ENCODE peak calls at places on chromosomes 6 and 20, in five cellular contexts. One of them, this sample, is unnamed.

GRCh38 chr6:5053864-5054426 is 31.2 kb upstream of the PPP1R3G start:
- DNase-seq in MM.1S: peak; percentile 84
- DNase-seq in HCT116: no peak
- DNase-seq in IMR-90: no peak
- DNase-seq in H1: no peak
- DNase-seq in this sample: no peak

GRCh38 chr6:168045706-168046620 is 33.0 kb downstream of the FRMD1 start:
- DNase-seq in IMR-90: peak; percentile 9
- DNase-seq in H1: no peak
- DNase-seq in MM.1S: no peak
- DNase-seq in HCT116: no peak
- DNase-seq in this sample: peak; percentile 30

GRCh38 chr6:86192123-86192522 is 549.4 kb upstream of the SYNCRIP start:
- DNase-seq in IMR-90: no peak
- DNase-seq in MM.1S: peak; percentile 36
- DNase-seq in HCT116: peak; percentile 16
- DNase-seq in H1: no peak
- DNase-seq in this sample: peak; percentile 0

GRCh38 chr20:16106191-16106849 is 466.9 kb downstream of the KIF16B start:
- DNase-seq in MM.1S: no peak
- DNase-seq in H1: no peak
- DNase-seq in HCT116: no peak
- DNase-seq in IMR-90: no peak
- DNase-seq in this sample: peak; percentile 2

GRCh38 chr6:85403331-85404015 is 46.4 kb upstream of the NT5E start:
- DNase-seq in H1: no peak
- DNase-seq in IMR-90: peak; percentile 92
- DNase-seq in HCT116: no peak
- DNase-seq in MM.1S: peak; percentile 14
- DNase-seq in this sample: peak; percentile 97

GRCh38 chr20:2701671-2702081 is 9.1 kb downstream of the EBF4 start:
- DNase-seq in IMR-90: no peak
- DNase-seq in HCT116: no peak
- DNase-seq in MM.1S: no peak
- DNase-seq in H1: no peak
- DNase-seq in this sample: no peak

GRCh38 chr6:134816780-134817179 is 133.1 kb downstream of the ALDH8A1 start:
- DNase-seq in MM.1S: no peak
- DNase-seq in IMR-90: peak; percentile 64
- DNase-seq in HCT116: no peak
- DNase-seq in H1: no peak
- DNase-seq in this sample: peak; percentile 77

GRCh38 chr6:33123732-33124524 is 48.1 kb downstream of the HLA-DPB1 start:
- DNase-seq in MM.1S: peak; percentile 74
- DNase-seq in H1: no peak
- DNase-seq in IMR-90: peak; percentile 30
- DNase-seq in HCT116: peak; percentile 77
- DNase-seq in this sample: peak; percentile 37

GRCh38 chr20:45191926-45192325 is 14.9 kb upstream of the SEMG1 start:
- DNase-seq in MM.1S: no peak
- DNase-seq in HCT116: no peak
- DNase-seq in H1: no peak
- DNase-seq in IMR-90: no peak
- DNase-seq in this sample: no peak

GRCh38 chr6:45728674-45729073 is 287.0 kb downstream of the CLIC5 start:
- DNase-seq in HCT116: no peak
- DNase-seq in MM.1S: no peak
- DNase-seq in H1: no peak
- DNase-seq in IMR-90: peak; percentile 42
- DNase-seq in this sample: peak; percentile 64

GRCh38 chr20:47710665-47711045 is 74.6 kb downstream of the SULF2 start:
- DNase-seq in IMR-90: no peak
- DNase-seq in HCT116: no peak
- DNase-seq in H1: no peak
- DNase-seq in MM.1S: no peak
- DNase-seq in this sample: no peak

GRCh38 chr6:20875369-20875963 is 341.2 kb downstream of the CDKAL1 start:
- DNase-seq in MM.1S: no peak
- DNase-seq in IMR-90: peak; percentile 45
- DNase-seq in H1: no peak
- DNase-seq in HCT116: no peak
- DNase-seq in this sample: peak; percentile 42

GRCh38 chr20:62739581-62740285 is 31.1 kb downstream of the NTSR1 start:
- DNase-seq in H1: no peak
- DNase-seq in MM.1S: no peak
- DNase-seq in IMR-90: no peak
- DNase-seq in HCT116: no peak
- DNase-seq in this sample: no peak

GRCh38 chr6:42960243-42961019 is at the start of gene GNMT:
- DNase-seq in MM.1S: peak; percentile 51
- DNase-seq in IMR-90: no peak
- DNase-seq in HCT116: no peak
- DNase-seq in H1: no peak
- DNase-seq in this sample: peak; percentile 40

GRCh38 chr6:154222716-154223115 is 133.9 kb downstream of the IPCEF1 start:
- DNase-seq in IMR-90: no peak
- DNase-seq in H1: no peak
- DNase-seq in HCT116: no peak
- DNase-seq in MM.1S: no peak
- DNase-seq in this sample: no peak

GRCh38 chr6:67870321-67870720 is 764.8 kb upstream of the ADGRB3 start:
- DNase-seq in MM.1S: no peak
- DNase-seq in IMR-90: no peak
- DNase-seq in H1: no peak
- DNase-seq in HCT116: no peak
- DNase-seq in this sample: no peak

GRCh38 chr6:134115715-134116074 is 63.3 kb upstream of the SLC2A12 start:
- DNase-seq in MM.1S: no peak
- DNase-seq in HCT116: no peak
- DNase-seq in IMR-90: no peak
- DNase-seq in H1: no peak
- DNase-seq in this sample: no peak

GRCh38 chr20:35269055-35269781 is 8.7 kb downstream of the MMP24OS start:
- DNase-seq in H1: no peak
- DNase-seq in IMR-90: peak; percentile 62
- DNase-seq in MM.1S: no peak
- DNase-seq in HCT116: no peak
- DNase-seq in this sample: peak; percentile 45

GRCh38 chr6:16766043-16766521 is 4.8 kb upstream of the ATXN1 start:
- DNase-seq in HCT116: peak; percentile 83
- DNase-seq in IMR-90: peak; percentile 92
- DNase-seq in H1: no peak
- DNase-seq in MM.1S: peak; percentile 66
- DNase-seq in this sample: peak; percentile 97

GRCh38 chr6:169035381-169036280 is 218.0 kb downstream of the THBS2 start:
- DNase-seq in HCT116: no peak
- DNase-seq in H1: no peak
- DNase-seq in IMR-90: peak; percentile 44
- DNase-seq in MM.1S: no peak
- DNase-seq in this sample: peak; percentile 95

GRCh38 chr20:3378138-3378537 is 29.3 kb downstream of the DNAAF9 start:
- DNase-seq in HCT116: no peak
- DNase-seq in IMR-90: no peak
- DNase-seq in H1: no peak
- DNase-seq in MM.1S: no peak
- DNase-seq in this sample: no peak

GRCh38 chr20:14879020-14879697 is 541.7 kb upstream of the FLRT3 start:
- DNase-seq in IMR-90: peak; percentile 24
- DNase-seq in HCT116: peak; percentile 77
- DNase-seq in MM.1S: peak; percentile 45
- DNase-seq in H1: no peak
- DNase-seq in this sample: peak; percentile 81

GRCh38 chr6:32819729-32820128 is 2.9 kb upstream of the HLA-DOB start:
- DNase-seq in MM.1S: no peak
- DNase-seq in IMR-90: peak; percentile 79
- DNase-seq in HCT116: peak; percentile 16
- DNase-seq in H1: no peak
- DNase-seq in this sample: peak; percentile 41

GRCh38 chr6:17442196-17442595 is 48.8 kb downstream of the CAP2 start:
- DNase-seq in MM.1S: peak; percentile 19
- DNase-seq in HCT116: no peak
- DNase-seq in IMR-90: no peak
- DNase-seq in H1: no peak
- DNase-seq in this sample: no peak

DNA sequence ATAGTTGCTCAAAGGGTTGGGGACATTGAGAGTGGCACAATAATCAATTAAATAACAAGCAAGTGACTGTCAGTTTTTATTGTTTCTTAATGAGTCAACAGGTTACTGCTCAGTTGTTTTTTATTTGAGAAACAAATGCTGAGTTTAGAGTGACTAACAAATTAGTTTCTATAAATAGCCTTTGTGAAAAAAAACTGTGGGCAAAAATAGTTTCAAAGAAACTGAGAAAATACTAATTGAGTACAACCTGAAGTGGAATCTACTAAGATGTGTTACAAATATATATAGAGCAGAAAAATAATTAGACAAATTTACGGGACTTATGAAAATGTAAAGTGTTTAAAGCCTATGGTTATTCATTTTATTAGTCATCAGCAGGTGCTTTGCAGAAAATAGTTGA is 22.3 kb downstream of the BEND6 start:
- DNase-seq in MM.1S: no peak
- DNase-seq in H1: no peak
- DNase-seq in HCT116: no peak
- DNase-seq in IMR-90: no peak
- DNase-seq in this sample: no peak
- H3K36me3 ChIP-seq in MM.1S: no peaks in the 10 kb centered on the region
- H3K36me3 ChIP-seq in H1: no peaks in the 10 kb centered on the region
- H3K36me3 ChIP-seq in HCT116: no peaks in the 10 kb centered on the region
- H3K36me3 ChIP-seq in IMR-90: peaks cover 1% of the 10 kb centered on the region
- H3K36me3 ChIP-seq in this sample: no peaks in the 10 kb centered on the region

DNA sequence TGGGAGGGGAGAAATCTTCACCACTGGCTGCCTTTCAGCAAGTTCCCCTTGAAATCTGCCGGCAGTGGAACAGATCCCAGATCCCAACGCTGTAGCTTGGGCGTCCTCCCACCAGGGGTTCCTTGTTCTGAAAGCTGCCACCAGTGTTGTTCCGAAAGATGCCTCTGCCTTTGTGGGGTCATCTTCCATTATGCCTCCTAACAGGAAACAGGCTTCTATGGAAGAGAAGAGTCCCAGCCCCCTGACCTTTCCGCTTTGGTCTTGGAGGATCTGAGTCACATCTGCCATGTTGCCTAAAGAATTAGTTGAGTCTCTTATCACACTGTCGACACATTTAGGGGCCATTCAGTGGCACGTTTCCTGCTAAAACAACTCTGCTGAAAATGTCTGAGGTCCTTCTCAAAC is 57.5 kb upstream of the NFATC2 start:
- DNase-seq in MM.1S: no peak
- DNase-seq in IMR-90: no peak
- DNase-seq in H1: no peak
- DNase-seq in HCT116: no peak
- DNase-seq in this sample: no peak
- H3K9ac ChIP-seq in MM.1S: no peak overlapping the region
- H3K9ac ChIP-seq in IMR-90: no peak overlapping the region
- H3K9ac ChIP-seq in H1: no peak overlapping the region
- H3K9ac ChIP-seq in HCT116: no peak overlapping the region
- H3K9ac ChIP-seq in this sample: no peak overlapping the region

GRCh38 chr20:18225652-18226051 is 62.7 kb upstream of the ZNF133 start:
- DNase-seq in MM.1S: no peak
- DNase-seq in IMR-90: no peak
- DNase-seq in HCT116: no peak
- DNase-seq in H1: no peak
- DNase-seq in this sample: peak; percentile 9
- H2AFZ ChIP-seq in MM.1S: no peak overlapping the region
- H2AFZ ChIP-seq in IMR-90: no peak overlapping the region
- H2AFZ ChIP-seq in HCT116: no peak overlapping the region
- H2AFZ ChIP-seq in H1: peak overlapping the region; percentile 96
- H2AFZ ChIP-seq in this sample: no peak overlapping the region

GRCh38 chr6:137883400-137883888 is 16.4 kb downstream of the TNFAIP3 start:
- DNase-seq in H1: no peak
- DNase-seq in HCT116: no peak
- DNase-seq in MM.1S: no peak
- DNase-seq in IMR-90: peak; percentile 40
- DNase-seq in this sample: peak; percentile 24
- H3K36me3 ChIP-seq in H1: peaks cover 7% of the 10 kb centered on the region
- H3K36me3 ChIP-seq in HCT116: no peaks in the 10 kb centered on the region
- H3K36me3 ChIP-seq in MM.1S: peaks cover 37% of the 10 kb centered on the region
- H3K36me3 ChIP-seq in IMR-90: peaks cover 33% of the 10 kb centered on the region
- H3K36me3 ChIP-seq in this sample: peaks cover 11% of the 10 kb centered on the region

GRCh38 chr20:60624066-60624465 is 628.0 kb upstream of the CDH4 start:
- DNase-seq in IMR-90: no peak
- DNase-seq in H1: no peak
- DNase-seq in HCT116: no peak
- DNase-seq in MM.1S: no peak
- DNase-seq in this sample: no peak
- H3K9ac ChIP-seq in IMR-90: no peak overlapping the region
- H3K9ac ChIP-seq in H1: no peak overlapping the region
- H3K9ac ChIP-seq in HCT116: no peak overlapping the region
- H3K9ac ChIP-seq in MM.1S: no peak overlapping the region
- H3K9ac ChIP-seq in this sample: no peak overlapping the region

GRCh38 chr6:24961852-24962251 is 26.1 kb upstream of the RIPOR2 start:
- DNase-seq in H1: no peak
- DNase-seq in HCT116: no peak
- DNase-seq in MM.1S: no peak
- DNase-seq in IMR-90: no peak
- DNase-seq in this sample: no peak

GRCh38 chr6:24959333-24959732 is 23.6 kb upstream of the RIPOR2 start:
- DNase-seq in MM.1S: no peak
- DNase-seq in IMR-90: no peak
- DNase-seq in HCT116: no peak
- DNase-seq in H1: no peak
- DNase-seq in this sample: no peak

GRCh38 chr6:24963887-24964570 is 28.3 kb upstream of the RIPOR2 start:
- DNase-seq in HCT116: no peak
- DNase-seq in IMR-90: no peak
- DNase-seq in H1: no peak
- DNase-seq in MM.1S: no peak
- DNase-seq in this sample: no peak

DNA sequence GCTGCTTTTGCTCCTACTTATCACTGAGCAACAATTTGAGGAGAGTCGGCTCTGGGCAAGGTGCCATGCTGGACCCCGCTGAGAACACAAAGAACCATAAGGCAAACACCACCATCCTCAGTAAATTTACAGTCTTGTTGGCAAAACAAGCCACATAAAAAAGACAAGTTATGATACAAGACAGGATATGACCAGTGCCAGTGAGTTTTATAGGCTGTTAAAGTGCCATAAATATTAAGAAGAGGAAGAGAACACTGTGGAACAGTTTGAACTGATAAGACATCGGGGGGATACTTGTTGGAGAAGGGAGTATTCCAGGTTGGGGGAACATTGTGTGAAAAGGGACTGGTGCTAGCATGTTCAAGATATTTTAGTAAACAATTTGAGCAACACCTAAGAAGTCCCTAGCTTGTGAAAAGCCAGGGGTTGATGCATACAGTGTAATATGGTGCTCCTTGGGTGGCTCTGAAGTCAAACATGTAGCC is 25.3 kb upstream of the RIPOR2 start:
- DNase-seq in IMR-90: no peak
- DNase-seq in HCT116: no peak
- DNase-seq in MM.1S: no peak
- DNase-seq in H1: no peak
- DNase-seq in this sample: no peak
- H2AFZ ChIP-seq in IMR-90: no peak overlapping the region
- H2AFZ ChIP-seq in HCT116: no peak overlapping the region
- H2AFZ ChIP-seq in MM.1S: no peak overlapping the region
- H2AFZ ChIP-seq in H1: no peak overlapping the region
- H2AFZ ChIP-seq in this sample: no peak overlapping the region